ENCODE peak calls at places on chromosomes 7 and 10, in four cellular contexts. V is coronary artery, L is fibroblast of villous mesenchyme, M is uterus. C is an unnamed sample.

GRCh38 chr10:5639066-5639465 is 27.3 kb downstream of the ASB13 start:
- DNase-seq in V (no peak), L (no peak), M (no peak), C (no peak)

GRCh38 chr10:33483124-33483794 is 148.8 kb upstream of the NRP1 start:
- DNase-seq in V (no peak), L (no peak), M (no peak), C (no peak)

GRCh38 chr7:27723086-27723485 is 16.9 kb upstream of the TAX1BP1 start:
- DNase-seq in V (no peak), L (no peak), M (no peak), C (no peak)

GRCh38 chr10:122089343-122090015 is 100.5 kb downstream of the TACC2 start:
- DNase-seq in V (no peak), L (no peak), M (no peak), C (no peak)

GRCh38 chr10:71447676-71448075 is 51.0 kb downstream of the CDH23 start:
- DNase-seq in V (no peak), L (no peak), M (no peak), C (no peak)

GRCh38 chr7:134175724-134176350 is 48.7 kb downstream of the LRGUK start:
- DNase-seq in V (no peak), L (no peak), M (no peak), C (no peak)

GRCh38 chr7:33904680-33905388 is 505 bp upstream of the BMPER start:
- DNase-seq in V (peak), L (peak), M (peak), C (no peak)

GRCh38 chr7:105905209-105905910 is 29.0 kb upstream of the ATXN7L1 start:
- DNase-seq in V (no peak), L (no peak), M (no peak), C (no peak)

GRCh38 chr7:75642810-75643486 is 95.8 kb downstream of the HIP1 start:
- DNase-seq in V (no peak), L (peak), M (no peak), C (no peak)

GRCh38 chr7:44396931-44397525 is 71.6 kb upstream of the CAMK2B start:
- DNase-seq in V (peak), L (peak), M (no peak), C (no peak)

GRCh38 chr7:99794585-99795502 is 10.9 kb upstream of the CYP3A4 start:
- DNase-seq in V (no peak), L (peak), M (no peak), C (no peak)

GRCh38 chr10:21517983-21518628 is 7.4 kb downstream of the SKIDA1 start:
- DNase-seq in V (no peak), L (no peak), M (no peak), C (no peak)

GRCh38 chr10:119441151-119441821 is 101.2 kb downstream of the RGS10 start:
- DNase-seq in V (no peak), L (peak), M (peak), C (peak)

GRCh38 chr10:5861269-5862031 is 28.2 kb downstream of the ANKRD16 start:
- DNase-seq in V (no peak), L (peak), M (no peak), C (peak)

DNA sequence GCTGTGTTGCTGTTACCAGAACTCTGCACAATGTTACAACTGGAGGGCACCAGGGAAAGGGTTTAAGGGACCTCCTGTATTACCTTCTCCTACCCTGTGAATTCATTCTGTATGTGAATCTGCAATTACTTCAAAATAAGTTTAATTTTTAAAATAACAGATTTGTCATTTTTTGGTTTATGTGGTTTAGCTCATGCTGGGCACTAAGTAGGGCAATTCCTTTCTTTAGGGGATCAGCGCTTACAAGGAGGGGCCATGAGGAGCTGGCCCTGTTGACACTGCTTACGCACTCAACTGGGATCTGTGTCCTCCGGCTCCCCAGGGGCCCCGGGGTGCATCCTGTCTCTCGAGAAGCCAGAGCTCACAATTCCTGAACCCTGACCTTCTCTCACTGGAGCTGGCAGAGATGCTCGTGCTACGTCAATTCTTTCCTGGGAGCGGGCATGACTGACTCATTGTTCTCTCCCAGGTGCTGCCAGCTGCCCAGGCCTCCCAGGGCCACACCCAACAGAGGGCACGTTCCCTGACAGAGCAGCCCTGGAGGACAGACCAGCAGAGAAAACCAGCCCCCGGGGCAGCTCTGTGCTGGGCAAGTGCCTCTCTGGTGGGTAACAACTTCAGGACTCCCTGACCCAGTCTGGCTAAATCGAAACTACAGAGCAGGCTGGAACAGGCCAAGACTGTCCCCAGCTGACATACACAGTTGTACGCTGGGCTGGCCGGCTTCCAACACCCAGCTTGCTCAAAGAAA is 36.8 kb downstream of the CTBP2 start:
- DNase-seq in V (peak), L (peak), M (peak), C (no peak)
- H3K4me3 ChIP-seq in V (peak), L (peak), M (peak), C (no peak)

GRCh38 chr10:59709472-59710125 is at the start of gene SLC16A9:
- DNase-seq in V (no peak), L (peak), M (peak), C (no peak)
- TF ChIP-seq CTCF in V (peak), L (peak), M (peak), C (peak)

DNA sequence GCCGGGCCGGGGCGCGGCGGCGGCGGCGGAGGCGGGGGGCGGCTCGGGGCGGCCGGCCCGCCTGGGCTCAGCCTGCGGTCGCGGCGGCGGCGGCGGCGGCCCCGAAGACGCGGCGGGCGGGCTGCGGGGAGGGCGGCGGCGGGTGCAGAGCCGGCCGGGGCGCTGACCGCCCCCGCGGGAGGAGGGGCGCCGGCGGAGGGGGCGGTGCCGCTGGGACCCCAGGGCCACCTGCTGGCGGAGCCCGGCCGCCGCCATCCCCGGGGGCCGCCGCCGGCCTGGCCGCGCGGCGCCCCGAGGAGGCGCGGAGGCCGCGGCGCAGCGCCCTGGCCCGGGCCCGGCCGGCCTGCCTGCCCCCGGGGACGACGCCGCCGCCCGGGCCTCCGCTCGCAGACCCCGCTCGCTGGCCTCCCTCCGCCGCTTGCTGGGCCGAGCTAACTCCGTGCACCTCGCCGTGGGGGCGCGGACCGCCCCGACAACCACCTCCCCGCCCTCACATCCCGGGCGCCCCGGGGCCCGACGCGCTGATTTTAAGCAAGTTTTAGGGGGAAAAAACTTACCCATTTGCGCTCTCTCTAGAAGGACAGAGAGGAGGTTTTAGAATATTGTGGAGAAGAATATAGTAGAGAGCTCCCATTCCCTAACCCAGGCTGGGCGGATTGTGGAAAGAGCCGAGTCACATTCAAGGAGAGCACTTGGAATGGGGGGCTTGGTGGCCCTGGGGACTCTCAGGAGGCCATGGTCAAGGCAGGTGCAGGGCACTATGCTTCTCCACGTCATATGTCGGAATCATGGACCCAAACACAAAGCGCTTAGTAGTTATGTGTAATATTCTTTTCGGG is at the start of gene BEND7:
- DNase-seq in V (no peak), L (no peak), M (peak), C (no peak)
- H3K4me3 ChIP-seq in V (peak), L (peak), M (peak), C (peak)

GRCh38 chr7:101991860-101992259 is 174.4 kb downstream of the CUX1 start:
- DNase-seq in V (no peak), L (no peak), M (no peak), C (no peak)

GRCh38 chr7:101990811-101991418 is 173.5 kb downstream of the CUX1 start:
- DNase-seq in V (no peak), L (no peak), M (no peak), C (no peak)

GRCh38 chr7:101995121-101995520 is 177.7 kb downstream of the CUX1 start:
- DNase-seq in V (no peak), L (no peak), M (no peak), C (no peak)

GRCh38 chr7:101996131-101996691 is 178.8 kb downstream of the CUX1 start:
- DNase-seq in V (no peak), L (no peak), M (no peak), C (no peak)

DNA sequence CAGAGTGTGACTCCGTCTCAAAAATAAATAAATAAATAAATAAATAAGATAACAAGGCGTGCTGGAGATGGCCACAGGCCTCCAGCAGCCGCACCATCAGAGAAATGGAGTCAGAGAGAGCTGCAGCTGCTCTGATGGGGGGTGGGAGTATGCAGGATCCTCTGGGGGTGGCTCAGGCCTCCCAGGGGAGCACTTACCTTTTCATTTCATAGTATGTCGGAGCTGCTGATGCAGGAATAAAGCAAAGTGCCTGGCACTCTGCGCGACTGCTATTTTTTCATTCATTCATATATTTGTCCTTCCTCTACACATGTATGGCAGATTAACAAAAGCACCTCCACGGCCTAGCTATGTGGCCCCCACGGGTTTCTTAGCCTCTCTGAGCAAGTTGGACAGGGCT is 175.9 kb downstream of the CUX1 start:
- DNase-seq in V (no peak), L (no peak), M (no peak), C (no peak)
- TF ChIP-seq CTCF in V (no peak), L (no peak), M (no peak), C (no peak)

GRCh38 chr10:129511758-129512157 is 44.7 kb downstream of the MGMT start:
- DNase-seq in V (peak), L (no peak), M (no peak), C (no peak)

GRCh38 chr10:129507216-129507615 is 40.2 kb downstream of the MGMT start:
- DNase-seq in V (no peak), L (no peak), M (no peak), C (no peak)

GRCh38 chr10:129511086-129511485 is 44.0 kb downstream of the MGMT start:
- DNase-seq in V (peak), L (no peak), M (no peak), C (no peak)

GRCh38 chr10:129509835-129510234 is 42.8 kb downstream of the MGMT start:
- DNase-seq in V (peak), L (no peak), M (no peak), C (no peak)

DNA sequence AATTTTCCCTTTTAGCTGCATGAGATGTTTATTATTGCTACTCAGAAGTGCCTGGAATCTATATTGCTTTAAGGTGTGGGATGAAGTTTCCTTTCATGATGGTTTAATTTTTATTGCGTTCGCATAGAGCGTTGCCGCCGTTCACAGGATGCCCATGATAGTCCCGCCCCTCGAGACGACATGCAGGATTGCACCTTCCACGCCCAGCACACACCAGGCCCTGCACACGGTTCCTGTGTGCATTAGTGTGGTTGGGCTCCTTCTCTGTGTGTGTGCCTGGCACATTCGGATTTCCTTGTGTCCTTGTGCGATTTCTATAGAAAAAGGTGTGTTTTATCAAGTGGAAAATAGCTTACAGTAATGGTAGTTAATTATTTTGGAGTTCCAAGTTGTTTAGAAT is 42.1 kb downstream of the MGMT start:
- DNase-seq in V (peak), L (no peak), M (no peak), C (no peak)
- H3K4me3 ChIP-seq in V (no peak), L (no peak), M (no peak), C (no peak)

GRCh38 chr10:101749033-101749432 is 26.9 kb downstream of the FGF8 start:
- DNase-seq in V (no peak), L (no peak), M (no peak), C (no peak)
- TF ChIP-seq CTCF in V (no peak), L (peak), M (no peak), C (no peak)

GRCh38 chr10:14839305-14839695 is 1.2 kb downstream of the HSPA14 start:
- DNase-seq in V (no peak), L (peak), M (no peak), C (no peak)
- H3K4me3 ChIP-seq in V (peak), L (peak), M (peak), C (peak)

C was measured in AG04449.